ENCODE peak calls at places on chromosomes 11 and 22, in five cellular contexts. F is A549, D is HepG2, H is GM12878, J is K562. E is an unnamed sample.

GRCh38 chr11:47325271-47326041 is 27.0 kb downstream of the MYBPC3 start:
- DNase-seq in H (no peak), J (no peak), D (no peak), F (no peak), E (no peak)

GRCh38 chr22:17436382-17436951 is 67.2 kb downstream of the CECR2 start:
- DNase-seq in D (no peak), H (no peak), F (no peak), J (no peak), E (no peak)

GRCh38 chr11:94154095-94154856 is 25.6 kb downstream of the PANX1 start:
- DNase-seq in H (no peak), D (no peak), J (no peak), F (no peak), E (no peak)

GRCh38 chr11:36953986-36954385 is 355.9 kb upstream of the RAG2 start:
- DNase-seq in D (no peak), J (no peak), F (no peak), H (no peak), E (no peak)

GRCh38 chr11:37171451-37171850 is 573.4 kb upstream of the RAG2 start:
- DNase-seq in F (no peak), H (no peak), J (no peak), D (no peak), E (no peak)

GRCh38 chr11:16784671-16785070 is 46.2 kb downstream of the C11orf58 start:
- DNase-seq in D (no peak), J (no peak), H (no peak), F (no peak), E (no peak)

GRCh38 chr11:33449798-33450197 is 192.6 kb downstream of the HIPK3 start:
- DNase-seq in H (no peak), F (no peak), D (no peak), J (no peak), E (no peak)

GRCh38 chr11:112266410-112266778 is 5.7 kb upstream of the PLET1 start:
- DNase-seq in F (no peak), J (no peak), H (no peak), D (no peak), E (no peak)

GRCh38 chr22:22938672-22939536 is 51.3 kb downstream of the IGLL5 start:
- DNase-seq in H (no peak), J (peak; percentile 62), D (no peak), F (no peak), E (no peak)

GRCh38 chr22:43883012-43883661 is 8.7 kb downstream of the PNPLA5 start:
- DNase-seq in J (peak; percentile 76), D (peak; percentile 77), F (peak; percentile 67), H (no peak), E (peak; percentile 78)

GRCh38 chr11:31005202-31005601 is 364.3 kb downstream of the DCDC1 start:
- DNase-seq in D (no peak), H (no peak), J (no peak), F (no peak), E (no peak)

GRCh38 chr11:16881074-16881709 is 133.0 kb downstream of the PLEKHA7 start:
- DNase-seq in F (no peak), D (no peak), J (peak; percentile 35), H (no peak), E (peak; percentile 22)

GRCh38 chr11:16605440-16605970 is 132.9 kb upstream of the C11orf58 start:
- DNase-seq in D (no peak), H (no peak), J (peak; percentile 36), F (no peak), E (peak; percentile 60)

GRCh38 chr11:898540-899190 is 11.9 kb downstream of the CHID1 start:
- DNase-seq in H (no peak), D (peak; percentile 23), J (no peak), F (no peak), E (peak; percentile 57)

GRCh38 chr11:68373189-68373809 is 60.9 kb downstream of the LRP5 start:
- DNase-seq in J (no peak), D (no peak), H (no peak), F (no peak), E (no peak)

GRCh38 chr11:16338397-16338796 is 17.9 kb downstream of the SOX6 start:
- DNase-seq in F (no peak), H (no peak), D (no peak), J (no peak), E (no peak)

GRCh38 chr11:111694851-111695250 is 71.3 kb downstream of the PPP2R1B start:
- DNase-seq in J (no peak), F (no peak), H (no peak), D (no peak), E (no peak)

DNA sequence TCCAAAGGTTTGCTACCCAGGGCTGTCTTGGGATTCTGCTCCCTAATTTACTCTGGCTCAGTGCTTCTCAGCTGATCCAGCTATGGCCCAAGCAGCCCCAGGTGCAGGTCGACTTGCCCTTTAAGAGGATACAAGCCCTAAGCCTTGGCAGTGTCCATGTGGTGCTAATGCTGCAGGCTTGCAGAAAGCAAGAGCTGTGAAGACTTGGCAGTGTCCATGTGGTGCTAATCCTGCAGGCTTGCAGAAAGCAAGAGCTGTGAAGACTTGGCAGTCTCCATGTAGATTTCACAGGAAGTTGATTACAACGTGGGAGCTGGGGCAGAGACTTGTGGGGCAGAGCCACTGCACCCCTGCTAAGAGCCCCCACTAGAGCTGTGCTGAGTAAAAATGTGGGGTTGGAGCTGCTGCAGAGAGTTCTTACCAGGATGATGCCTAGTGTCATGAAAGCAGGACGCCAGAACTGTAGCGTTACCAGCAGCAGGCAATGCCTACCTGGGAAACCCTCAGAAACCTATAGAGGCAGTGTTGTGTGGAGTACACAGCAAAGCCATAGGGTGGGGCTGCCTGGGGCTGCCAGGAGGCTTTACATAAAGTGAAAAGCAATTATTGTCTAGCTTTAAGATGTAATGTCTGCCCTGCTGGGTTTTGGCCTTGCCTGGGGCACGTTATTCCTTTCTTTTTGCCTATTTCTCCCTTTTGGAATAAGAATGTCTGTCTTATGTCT is 16.1 kb upstream of the OR52K1 start:
- DNase-seq in D (no peak), H (no peak), F (no peak), J (no peak), E (peak; percentile 20)
- TF ChIP-seq ESRRA in D (no peak), H (no peak), F (no peak), J (no peak), E (no peak)

GRCh38 chr11:115155978-115156377 is 348.2 kb downstream of the CADM1 start:
- DNase-seq in H (no peak), F (no peak), D (no peak), J (no peak), E (no peak)

GRCh38 chr11:115157247-115157646 is 347.0 kb downstream of the CADM1 start:
- DNase-seq in H (no peak), J (no peak), F (no peak), D (peak; percentile 39), E (no peak)

GRCh38 chr11:115158053-115158452 is 346.2 kb downstream of the CADM1 start:
- DNase-seq in J (no peak), F (no peak), H (no peak), D (no peak), E (no peak)

GRCh38 chr11:115161876-115162275 is 342.3 kb downstream of the CADM1 start:
- DNase-seq in F (no peak), J (no peak), H (no peak), D (no peak), E (no peak)

GRCh38 chr11:115159122-115159665 is 345.0 kb downstream of the CADM1 start:
- DNase-seq in D (no peak), H (no peak), J (no peak), F (no peak), E (no peak)
- TF ChIP-seq ESRRA in D (no peak), H (no peak), J (no peak), F (no peak), E (no peak)

DNA sequence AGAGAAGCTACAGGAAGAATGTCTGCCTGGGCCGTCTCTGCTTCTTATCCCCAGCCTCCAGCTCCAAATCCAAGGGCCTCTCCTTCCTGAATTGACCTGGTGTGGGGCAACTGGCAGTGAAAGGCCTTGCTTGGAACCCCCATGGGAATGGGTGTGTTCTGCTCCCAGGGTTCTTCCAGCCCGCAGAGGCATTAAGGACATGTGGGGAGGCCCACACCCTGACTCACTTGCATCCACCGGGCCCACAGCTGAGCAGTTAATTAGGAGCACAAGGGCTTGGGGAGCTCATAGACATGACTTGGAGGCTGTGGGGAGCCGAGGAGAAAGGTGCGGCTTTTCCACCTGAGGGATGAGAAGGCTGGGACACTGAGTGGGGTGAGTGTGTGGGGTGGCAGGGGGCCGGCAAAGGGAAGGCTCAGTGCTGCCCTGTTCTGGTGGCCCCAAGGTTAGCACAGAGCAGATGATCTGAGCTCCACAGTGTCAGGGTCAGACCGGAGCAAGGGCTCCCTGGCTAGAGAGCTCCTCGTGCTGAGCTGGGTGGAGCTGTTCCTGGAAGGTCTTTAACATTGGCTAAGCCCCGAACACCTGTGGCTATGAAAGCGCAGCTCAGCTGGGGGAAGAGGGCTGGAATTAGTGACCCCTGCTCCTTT is 64.5 kb upstream of the NECTIN1 start:
- DNase-seq in F (no peak), H (no peak), J (no peak), D (no peak), E (no peak)
- TF ChIP-seq ESRRA in F (no peak), H (no peak), J (no peak), D (no peak), E (no peak)

DNA sequence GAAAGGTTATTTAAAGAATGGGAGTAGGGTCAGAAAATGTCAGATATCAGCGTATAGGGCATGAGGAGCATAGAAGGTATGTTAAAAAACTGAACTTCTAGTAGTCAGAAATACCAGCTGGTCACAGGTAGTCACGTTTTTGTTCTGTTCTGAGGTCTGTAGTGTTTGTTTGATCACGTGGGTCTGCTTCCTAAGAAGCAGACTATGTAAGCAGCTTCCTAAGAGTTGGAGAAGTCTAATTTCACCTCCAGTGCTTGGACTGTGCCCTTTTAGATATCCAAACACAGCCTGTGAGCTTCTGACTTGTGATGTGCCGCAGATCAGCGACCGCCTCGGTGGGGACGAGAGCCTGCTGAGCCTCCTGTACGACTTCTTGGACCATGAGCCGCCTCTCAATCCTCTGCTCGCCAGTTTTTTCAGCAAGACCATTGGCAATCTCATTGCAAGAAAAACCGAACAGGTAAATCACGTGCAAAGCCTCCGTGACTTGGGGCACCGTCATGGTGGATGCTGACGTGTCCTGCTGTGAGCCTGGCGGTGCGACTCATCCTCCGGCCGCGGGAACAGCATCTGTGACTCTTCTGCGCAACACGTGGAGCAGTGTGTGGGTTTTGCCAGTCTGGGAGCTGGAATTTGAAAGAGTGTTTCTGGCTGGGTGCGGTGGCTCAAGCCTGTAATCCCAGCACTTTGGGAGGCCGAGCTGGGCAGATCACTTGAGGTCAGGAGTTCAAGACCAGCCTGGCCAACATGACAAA is 63.5 kb downstream of the PPP6R2 start:
- DNase-seq in H (no peak), F (no peak), D (no peak), J (no peak), E (no peak)
- TF ChIP-seq ESRRA in H (no peak), F (no peak), D (no peak), J (no peak), E (no peak)

GRCh38 chr22:30234786-30235470 is 11.6 kb downstream of the LIF start:
- DNase-seq in D (no peak), F (no peak), H (no peak), J (no peak), E (no peak)
- TF ChIP-seq ESRRA in D (no peak), F (no peak), H (no peak), J (no peak), E (no peak)